ENCODE peak calls at places on chromosomes 3 and 15, in eight cellular contexts. O is stimulated activated naive CD8-positive, alpha-beta T cell treated with anti-CD3 and anti-CD28 coated beads, Interleukin-15, Interleukin-2, amounts not matched to agents 100 U/mL and 50 U/mL, for 24 hours; F is astrocyte of the spinal cord; P is NCI-H1092; N is NCI-H446 treated with DMSO at 0.1 percent for 48 hours; T is activated CD8-positive, alpha-beta memory T cell treated with anti-CD3 and anti-CD28 coated beads, Interleukin-2, amount 50 U/mL, for 48 hours; C is Kasumi-1; L is GM03348. S is an unnamed sample.

GRCh38 chr3:10370429-10370828 is 49.5 kb upstream of the SEC13 start:
- DNase-seq in O (no peak), F (peak; percentile 43), P (no peak), N (no peak), T (no peak), C (peak; percentile 86), L (peak; percentile 70), S (no peak)

GRCh38 chr3:142226474-142226873 is 1.1 kb upstream of the GK5 start:
- DNase-seq in O (no peak), F (no peak), P (no peak), N (no peak), T (no peak), C (peak; percentile 14), L (no peak), S (no peak)

GRCh38 chr3:188362405-188362831 is 208.5 kb downstream of the LPP start:
- DNase-seq in O (no peak), F (peak; percentile 82), P (no peak), N (no peak), T (no peak), C (no peak), L (no peak), S (no peak)

GRCh38 chr3:24579008-24579407 is 84.4 kb upstream of the THRB start:
- DNase-seq in O (no peak), F (no peak), P (no peak), N (no peak), T (no peak), C (no peak), L (no peak), S (no peak)

GRCh38 chr3:9349321-9350117 is 13.3 kb upstream of the THUMPD3 start:
- DNase-seq in O (no peak), F (peak; percentile 50), P (no peak), N (no peak), T (no peak), C (no peak), L (peak; percentile 64), S (no peak)

GRCh38 chr3:133490468-133491351 is 82.8 kb upstream of the CDV3 start:
- DNase-seq in O (peak; percentile 78), F (no peak), P (no peak), N (no peak), T (peak; percentile 86), C (no peak), L (no peak), S (no peak)

GRCh38 chr3:114554716-114555115 is 260.9 kb downstream of the TIGIT start:
- DNase-seq in O (no peak), F (no peak), P (no peak), N (no peak), T (no peak), C (no peak), L (no peak), S (no peak)

GRCh38 chr3:66480666-66481065 is 20.2 kb downstream of the LRIG1 start:
- DNase-seq in O (peak; percentile 36), F (peak; percentile 69), P (no peak), N (no peak), T (no peak), C (no peak), L (peak; percentile 69), S (peak; percentile 30)

GRCh38 chr15:63218114-63218808 is 28.9 kb downstream of the RAB8B start:
- DNase-seq in O (no peak), F (peak; percentile 75), P (no peak), N (no peak), T (no peak), C (no peak), L (peak; percentile 65), S (no peak)

GRCh38 chr3:50508821-50509220 is 5.4 kb upstream of the CACNA2D2 start:
- DNase-seq in O (no peak), F (no peak), P (no peak), N (no peak), T (no peak), C (no peak), L (no peak), S (no peak)

GRCh38 chr3:36679384-36680200 is 84.8 kb downstream of the DCLK3 start:
- DNase-seq in O (no peak), F (peak; percentile 87), P (no peak), N (no peak), T (no peak), C (peak; percentile 31), L (peak; percentile 61), S (no peak)

GRCh38 chr15:65937476-65937875 is 68.2 kb downstream of the RAB11A start:
- DNase-seq in O (no peak), F (no peak), P (peak; percentile 85), N (no peak), T (no peak), C (no peak), L (no peak), S (no peak)

GRCh38 chr3:60609446-60609845 is 641.8 kb downstream of the FHIT start:
- DNase-seq in O (no peak), F (peak; percentile 20), P (no peak), N (no peak), T (no peak), C (no peak), L (no peak), S (no peak)

GRCh38 chr15:28208583-28208982 is 109.5 kb upstream of the OCA2 start:
- DNase-seq in O (no peak), F (no peak), P (no peak), N (no peak), T (no peak), C (no peak), L (no peak), S (no peak)

GRCh38 chr15:48530528-48530927 is 115.0 kb downstream of the FBN1 start:
- DNase-seq in O (no peak), F (no peak), P (no peak), N (no peak), T (no peak), C (no peak), L (no peak), S (no peak)

GRCh38 chr3:49806838-49807237 is 3.8 kb downstream of the INKA1 start:
- DNase-seq in O (no peak), F (no peak), P (no peak), N (no peak), T (no peak), C (no peak), L (no peak), S (no peak)

GRCh38 chr3:110495201-110495927 is 576.3 kb upstream of the NECTIN3 start:
- DNase-seq in O (no peak), F (no peak), P (no peak), N (no peak), T (no peak), C (no peak), L (no peak), S (no peak)

GRCh38 chr15:41809526-41810220 is 18.2 kb upstream of the JMJD7 start:
- DNase-seq in O (no peak), F (no peak), P (no peak), N (no peak), T (no peak), C (no peak), L (no peak), S (no peak)

GRCh38 chr3:53941174-53941573 is 49.5 kb upstream of the SELENOK start:
- DNase-seq in O (no peak), F (peak; percentile 7), P (no peak), N (no peak), T (no peak), C (no peak), L (peak; percentile 36), S (no peak)